ENCODE peak calls at places on chromosomes 3 and 15, in five cellular contexts. One of them, this sample, is unnamed.

GRCh38 chr3:51670053-51670666 is 892 bp upstream of the TEX264 start:
- DNase-seq in GM12878: no peak
- DNase-seq in HepG2: no peak
- DNase-seq in IMR-90: no peak
- DNase-seq in K562: no peak
- DNase-seq in this sample: no peak

GRCh38 chr3:136044980-136045745 is 79.6 kb downstream of the PPP2R3A start:
- DNase-seq in GM12878: no peak
- DNase-seq in K562: no peak
- DNase-seq in HepG2: no peak
- DNase-seq in IMR-90: no peak
- DNase-seq in this sample: no peak

GRCh38 chr15:26449296-26449695 is 323.6 kb downstream of the GABRB3 start:
- DNase-seq in IMR-90: no peak
- DNase-seq in HepG2: no peak
- DNase-seq in GM12878: no peak
- DNase-seq in K562: no peak
- DNase-seq in this sample: no peak

GRCh38 chr3:43994594-43995077 is 247.1 kb upstream of the TOPAZ1 start:
- DNase-seq in IMR-90: no peak
- DNase-seq in GM12878: no peak
- DNase-seq in K562: no peak
- DNase-seq in HepG2: no peak
- DNase-seq in this sample: no peak

GRCh38 chr15:99711685-99712084 is 21.6 kb downstream of the LYSMD4 start:
- DNase-seq in K562: no peak
- DNase-seq in GM12878: no peak
- DNase-seq in IMR-90: no peak
- DNase-seq in HepG2: no peak
- DNase-seq in this sample: no peak

GRCh38 chr3:185365281-185366211 is 2.6 kb downstream of the MAP3K13 start:
- DNase-seq in GM12878: no peak
- DNase-seq in HepG2: no peak
- DNase-seq in IMR-90: no peak
- DNase-seq in K562: no peak
- DNase-seq in this sample: no peak

GRCh38 chr15:50249704-50250103 is 15.8 kb downstream of the HDC start:
- DNase-seq in IMR-90: no peak
- DNase-seq in GM12878: no peak
- DNase-seq in HepG2: no peak
- DNase-seq in K562: no peak
- DNase-seq in this sample: no peak

GRCh38 chr3:119292666-119293065 is 1.5 kb upstream of the ARHGAP31 start:
- DNase-seq in IMR-90: no peak
- DNase-seq in K562: no peak
- DNase-seq in HepG2: no peak
- DNase-seq in GM12878: no peak
- DNase-seq in this sample: no peak

GRCh38 chr3:24202071-24202470 is 257.0 kb downstream of the NR1D2 start:
- DNase-seq in HepG2: no peak
- DNase-seq in IMR-90: no peak
- DNase-seq in K562: no peak
- DNase-seq in GM12878: no peak
- DNase-seq in this sample: no peak

GRCh38 chr15:91124155-91124554 is 24.1 kb downstream of the SV2B start:
- DNase-seq in GM12878: no peak
- DNase-seq in IMR-90: no peak
- DNase-seq in HepG2: no peak
- DNase-seq in K562: no peak
- DNase-seq in this sample: no peak

GRCh38 chr3:176513604-176514003 is 683.7 kb downstream of the TBL1XR1 start:
- DNase-seq in K562: no peak
- DNase-seq in GM12878: no peak
- DNase-seq in IMR-90: no peak
- DNase-seq in HepG2: no peak
- DNase-seq in this sample: no peak

GRCh38 chr15:41939986-41940385 is 32.4 kb downstream of the EHD4 start:
- DNase-seq in HepG2: no peak
- DNase-seq in IMR-90: no peak
- DNase-seq in K562: no peak
- DNase-seq in GM12878: no peak
- DNase-seq in this sample: no peak

GRCh38 chr3:29426302-29427226 is 145.7 kb downstream of the RBMS3 start:
- DNase-seq in IMR-90: no peak
- DNase-seq in GM12878: no peak
- DNase-seq in K562: no peak
- DNase-seq in HepG2: no peak
- DNase-seq in this sample: no peak

DNA sequence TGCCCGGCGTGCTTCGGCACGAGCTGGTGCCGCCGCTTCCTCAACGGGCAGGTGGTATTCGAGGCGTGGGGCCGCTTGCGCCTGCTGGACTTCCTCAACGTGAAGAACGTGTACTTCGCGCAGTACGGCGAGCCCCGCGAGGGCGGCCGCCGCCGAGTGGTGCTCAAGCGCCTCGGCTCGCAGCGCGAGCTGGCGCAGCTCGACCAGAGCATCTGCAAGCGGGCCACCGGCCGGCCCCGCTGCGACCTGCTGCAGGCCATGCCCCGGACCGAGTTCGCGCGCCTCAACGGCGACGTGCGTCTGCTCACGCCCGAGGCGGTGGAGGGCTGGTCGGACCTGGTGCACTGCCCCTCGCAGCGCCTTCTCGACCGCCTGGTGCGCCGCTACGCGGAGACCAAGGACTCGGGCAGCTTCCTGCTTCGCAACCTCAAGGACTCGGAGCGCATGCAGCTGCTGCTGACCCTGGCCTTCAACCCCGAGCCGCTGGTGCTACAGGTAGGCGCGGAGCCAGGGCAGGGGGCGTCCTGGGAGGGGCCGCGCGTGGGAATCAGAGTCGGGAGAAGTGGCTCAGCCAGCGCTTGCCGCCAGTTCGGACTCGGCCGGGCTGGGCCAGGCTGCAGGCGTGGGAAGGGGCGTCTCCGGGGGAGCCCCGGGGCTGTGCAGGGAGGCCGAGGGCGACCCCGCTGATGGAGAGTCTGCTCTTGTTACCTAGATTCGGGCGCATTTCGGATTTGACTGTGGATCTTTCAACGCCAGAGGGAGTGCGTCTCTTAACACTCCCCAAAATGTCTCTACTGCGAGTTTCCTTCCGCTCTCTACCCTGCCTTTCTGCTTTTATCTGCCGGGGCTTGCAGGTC is 1.1 kb downstream of the DIPK2A start:
- DNase-seq in HepG2: peak; percentile 57
- DNase-seq in GM12878: peak; percentile 53
- DNase-seq in IMR-90: peak; percentile 85
- DNase-seq in K562: peak; percentile 21
- DNase-seq in this sample: peak; percentile 60
- TF ChIP-seq MXI1 in HepG2: no peak
- TF ChIP-seq MXI1 in GM12878: no peak
- TF ChIP-seq MXI1 in IMR-90: no peak
- TF ChIP-seq MXI1 in K562: no peak
- TF ChIP-seq MXI1 in this sample: no peak

GRCh38 chr3:194949592-194949991 is 263.9 kb downstream of the FAM43A start:
- DNase-seq in GM12878: no peak
- DNase-seq in K562: no peak
- DNase-seq in IMR-90: no peak
- DNase-seq in HepG2: no peak
- DNase-seq in this sample: no peak
- TF ChIP-seq RFX5 in GM12878: no peak
- TF ChIP-seq RFX5 in K562: no peak
- TF ChIP-seq RFX5 in IMR-90: no peak
- TF ChIP-seq RFX5 in HepG2: no peak
- TF ChIP-seq RFX5 in this sample: no peak

GRCh38 chr3:46613313-46614005 is 1.1 kb downstream of the FAM240A start:
- DNase-seq in K562: no peak
- DNase-seq in HepG2: no peak
- DNase-seq in GM12878: no peak
- DNase-seq in IMR-90: no peak
- DNase-seq in this sample: no peak
- TF ChIP-seq MXI1 in K562: no peak
- TF ChIP-seq MXI1 in HepG2: no peak
- TF ChIP-seq MXI1 in GM12878: no peak
- TF ChIP-seq MXI1 in IMR-90: no peak
- TF ChIP-seq MXI1 in this sample: no peak

DNA sequence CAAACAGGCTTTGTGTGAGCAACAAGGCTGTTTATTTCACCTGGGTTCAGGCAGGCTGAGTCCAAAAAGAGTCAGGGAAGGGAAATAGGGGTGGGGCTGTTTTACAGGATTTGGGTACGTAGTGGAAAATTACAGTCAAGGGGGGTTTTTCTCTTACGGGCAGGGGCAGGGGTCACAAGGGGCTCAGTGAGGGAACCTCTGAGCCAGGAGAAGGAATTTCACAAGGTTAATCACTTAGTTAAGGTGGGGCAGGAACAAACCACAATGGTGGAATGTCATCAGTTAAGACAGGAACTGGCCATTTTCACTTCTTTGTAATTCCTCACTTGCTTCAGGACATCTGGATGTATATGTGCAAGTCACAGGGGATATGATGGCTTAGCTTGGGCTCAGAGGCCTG is 1592.8 kb upstream of the GBE1 start:
- DNase-seq in HepG2: no peak
- DNase-seq in K562: no peak
- DNase-seq in GM12878: no peak
- DNase-seq in IMR-90: no peak
- DNase-seq in this sample: no peak
- TF ChIP-seq RFX5 in HepG2: no peak
- TF ChIP-seq RFX5 in K562: no peak
- TF ChIP-seq RFX5 in GM12878: no peak
- TF ChIP-seq RFX5 in IMR-90: no peak
- TF ChIP-seq RFX5 in this sample: no peak

GRCh38 chr3:194184265-194184751 is 48.4 kb downstream of the HES1 start:
- DNase-seq in K562: no peak
- DNase-seq in IMR-90: no peak
- DNase-seq in GM12878: no peak
- DNase-seq in HepG2: no peak
- DNase-seq in this sample: no peak
- TF ChIP-seq MXI1 in K562: no peak
- TF ChIP-seq MXI1 in IMR-90: no peak
- TF ChIP-seq MXI1 in GM12878: no peak
- TF ChIP-seq MXI1 in HepG2: no peak
- TF ChIP-seq MXI1 in this sample: no peak

DNA sequence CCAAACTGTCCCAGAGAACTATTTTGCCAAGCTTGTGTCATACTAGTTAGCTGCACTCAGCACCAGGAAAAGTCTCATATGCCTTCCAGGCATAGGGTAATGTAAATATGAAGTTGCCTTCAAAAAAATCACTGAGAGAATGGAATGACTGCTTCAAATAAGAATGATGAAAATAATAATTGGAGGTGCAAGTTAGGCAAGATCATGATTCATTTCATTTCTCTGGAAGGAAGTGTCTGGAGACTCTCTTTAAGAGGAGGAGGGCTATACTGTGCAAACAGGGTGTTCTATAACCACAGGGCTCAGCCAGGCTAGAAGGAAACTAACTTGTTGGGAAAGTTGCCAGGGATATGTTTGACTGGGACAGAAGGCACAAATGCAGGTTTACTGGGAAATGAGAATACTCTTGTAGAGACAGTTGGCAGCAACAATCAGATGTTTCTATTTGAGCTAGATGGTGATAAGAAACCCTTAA is 4.3 kb downstream of the SIDT1 start:
- DNase-seq in K562: no peak
- DNase-seq in IMR-90: no peak
- DNase-seq in GM12878: no peak
- DNase-seq in HepG2: no peak
- DNase-seq in this sample: no peak
- TF ChIP-seq RFX5 in K562: no peak
- TF ChIP-seq RFX5 in IMR-90: no peak
- TF ChIP-seq RFX5 in GM12878: no peak
- TF ChIP-seq RFX5 in HepG2: no peak
- TF ChIP-seq RFX5 in this sample: no peak

This sample was measured in SK-N-SH.